ENCODE peak calls at places on chromosome 5, in ten cellular contexts. V is keratinocyte; U is uterus; C is brain microvascular endothelial cell; G is CD8-positive, alpha-beta memory T cell; E is GM23248; K is tibial artery; R is lower leg skin; Y is PC-3; Q is WERI-Rb-1. S is an unnamed sample.

GRCh38 chr5:122110990-122111389 is 18.4 kb upstream of the ZNF474 start:
- DNase-seq in V (no peak), U (no peak), C (no peak), G (no peak), E (no peak), K (no peak), R (no peak), Y (no peak), Q (no peak), S (no peak)

GRCh38 chr5:1743769-1744085 is 55.9 kb downstream of the MRPL36 start:
- DNase-seq in V (no peak), U (no peak), C (no peak), G (no peak), E (no peak), K (peak), R (peak), Y (no peak), Q (peak), S (no peak)

GRCh38 chr5:66171349-66172344 is 27.5 kb downstream of the SREK1 start:
- DNase-seq in V (peak), U (no peak), C (peak), G (peak), E (peak), K (no peak), R (no peak), Y (peak), Q (peak), S (no peak)

GRCh38 chr5:173847102-173847501 is 41.0 kb upstream of the CPEB4 start:
- DNase-seq in V (no peak), U (no peak), C (no peak), G (no peak), E (no peak), K (no peak), R (no peak), Y (no peak), Q (no peak), S (no peak)

GRCh38 chr5:61991861-61992260 is 314.1 kb upstream of the KIF2A start:
- DNase-seq in V (no peak), U (no peak), C (no peak), G (no peak), E (peak), K (no peak), R (no peak), Y (no peak), Q (no peak), S (no peak)

GRCh38 chr5:107576155-107576554 is 94.6 kb downstream of the EFNA5 start:
- DNase-seq in V (no peak), U (no peak), C (no peak), G (no peak), E (no peak), K (no peak), R (no peak), Y (no peak), Q (no peak), S (no peak)

GRCh38 chr5:136129445-136129844 is 3.2 kb upstream of the SMAD5 start:
- DNase-seq in V (no peak), U (no peak), C (no peak), G (no peak), E (no peak), K (no peak), R (no peak), Y (no peak), Q (no peak), S (no peak)

GRCh38 chr5:67012241-67012640 is 184.4 kb downstream of the CD180 start:
- DNase-seq in V (peak), U (no peak), C (no peak), G (no peak), E (peak), K (no peak), R (no peak), Y (peak), Q (no peak), S (no peak)

GRCh38 chr5:595285-595684 is 16.9 kb upstream of the CEP72 start:
- DNase-seq in V (no peak), U (no peak), C (no peak), G (no peak), E (no peak), K (no peak), R (no peak), Y (no peak), Q (no peak), S (no peak)

GRCh38 chr5:170597876-170598275 is 94.1 kb downstream of the KCNIP1 start:
- DNase-seq in V (no peak), U (no peak), C (peak), G (no peak), E (peak), K (no peak), R (no peak), Y (no peak), Q (no peak), S (no peak)

GRCh38 chr5:154620406-154620805 is 134.8 kb upstream of the LARP1 start:
- DNase-seq in V (no peak), U (no peak), C (no peak), G (no peak), E (no peak), K (no peak), R (peak), Y (no peak), Q (no peak), S (no peak)

GRCh38 chr5:10248378-10249260 is 1.1 kb downstream of the ATPSCKMT start:
- DNase-seq in V (no peak), U (peak), C (no peak), G (no peak), E (no peak), K (no peak), R (no peak), Y (peak), Q (no peak), S (no peak)

GRCh38 chr5:77844408-77845272 is 68.5 kb upstream of the TBCA start:
- DNase-seq in V (no peak), U (no peak), C (no peak), G (no peak), E (peak), K (no peak), R (no peak), Y (no peak), Q (no peak), S (no peak)
- H3K4me3 ChIP-seq in V (peak), U (peak), C (peak), G (peak), E (peak), K (peak), R (no peak), Y (no peak), Q (no peak), S (peak)

DNA sequence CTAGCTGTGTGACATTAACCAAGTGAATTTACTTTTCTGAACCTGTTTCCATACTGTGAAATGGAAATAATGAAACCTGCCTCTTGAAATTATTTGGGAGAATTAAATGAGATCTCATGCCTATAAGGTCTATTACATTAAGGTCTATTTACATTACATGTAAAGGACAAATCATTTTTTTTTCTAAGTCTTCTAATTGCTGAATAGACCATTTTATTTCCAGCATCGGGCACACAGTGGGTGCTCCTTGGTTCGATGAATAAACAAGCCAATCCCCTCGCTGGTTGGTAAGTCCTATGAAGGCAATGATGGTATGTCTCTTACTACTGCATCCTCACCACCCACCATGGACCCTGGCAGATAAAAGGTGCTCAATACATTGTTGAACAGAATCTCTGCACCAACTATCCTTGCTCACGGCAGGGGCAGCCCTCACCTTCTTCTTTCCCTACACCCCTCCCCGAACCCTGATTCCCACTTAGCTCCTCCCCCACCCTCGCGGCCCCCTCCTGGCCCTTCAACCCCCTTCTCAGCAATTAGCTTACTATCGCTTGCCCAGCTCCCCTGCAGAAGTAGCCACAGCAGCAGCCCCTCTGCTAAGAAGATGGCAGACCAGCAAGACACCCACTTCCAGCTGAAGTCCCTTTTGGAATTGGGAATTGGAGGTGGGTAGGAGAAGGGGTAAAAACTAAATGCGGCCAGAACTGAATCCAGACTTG is 3.0 kb downstream of the PCDH1 start:
- DNase-seq in V (no peak), U (no peak), C (no peak), G (no peak), E (no peak), K (no peak), R (peak), Y (no peak), Q (no peak), S (no peak)
- H3K4me3 ChIP-seq in V (no peak), U (no peak), C (no peak), G (no peak), E (no peak), K (peak), R (no peak), Y (peak), Q (peak), S (peak)

DNA sequence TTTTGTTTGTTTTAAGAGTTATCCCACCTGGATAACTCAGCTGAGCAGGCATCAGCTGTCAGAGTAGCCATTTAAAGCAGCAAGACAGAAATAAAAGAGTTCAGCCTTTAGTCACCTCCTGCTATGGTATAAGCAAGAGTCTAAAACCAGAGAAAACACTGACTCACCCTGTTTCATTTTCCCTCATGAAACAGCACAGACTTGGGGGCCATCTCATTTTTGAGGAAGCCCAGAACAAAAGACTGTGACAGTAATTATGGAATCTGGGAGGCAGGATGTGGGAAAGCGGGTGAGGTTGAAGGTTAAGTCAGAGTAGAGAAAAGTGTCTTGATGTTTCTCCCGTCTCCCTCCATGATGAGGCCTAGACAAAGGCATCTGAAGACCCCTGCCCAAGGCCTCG is 90.2 kb upstream of the FAM174A start:
- DNase-seq in V (no peak), U (no peak), C (no peak), G (no peak), E (peak), K (no peak), R (no peak), Y (peak), Q (no peak), S (no peak)
- H3K4me3 ChIP-seq in V (no peak), U (no peak), C (no peak), G (no peak), E (no peak), K (no peak), R (no peak), Y (no peak), Q (no peak), S (no peak)

GRCh38 chr5:172559004-172559932 is 81.8 kb upstream of the NEURL1B start:
- DNase-seq in V (no peak), U (peak), C (peak), G (no peak), E (peak), K (peak), R (no peak), Y (peak), Q (no peak), S (peak)
- H3K4me3 ChIP-seq in V (peak), U (peak), C (peak), G (no peak), E (peak), K (peak), R (no peak), Y (peak), Q (no peak), S (peak)

GRCh38 chr5:132896685-132897084 is 23.2 kb downstream of the LEAP2 start:
- DNase-seq in V (no peak), U (no peak), C (no peak), G (no peak), E (no peak), K (no peak), R (no peak), Y (no peak), Q (no peak), S (no peak)
- H3K4me3 ChIP-seq in V (no peak), U (no peak), C (no peak), G (no peak), E (no peak), K (no peak), R (no peak), Y (no peak), Q (no peak), S (no peak)

GRCh38 chr5:143361438-143361837 is 42.0 kb downstream of the NR3C1 start:
- DNase-seq in V (no peak), U (no peak), C (no peak), G (no peak), E (no peak), K (no peak), R (no peak), Y (no peak), Q (no peak), S (no peak)

GRCh38 chr5:143362828-143363227 is 40.7 kb downstream of the NR3C1 start:
- DNase-seq in V (no peak), U (no peak), C (no peak), G (no peak), E (no peak), K (no peak), R (no peak), Y (peak), Q (no peak), S (no peak)

GRCh38 chr5:143359869-143360268 is 43.6 kb downstream of the NR3C1 start:
- DNase-seq in V (no peak), U (no peak), C (no peak), G (no peak), E (no peak), K (no peak), R (no peak), Y (no peak), Q (no peak), S (no peak)

DNA sequence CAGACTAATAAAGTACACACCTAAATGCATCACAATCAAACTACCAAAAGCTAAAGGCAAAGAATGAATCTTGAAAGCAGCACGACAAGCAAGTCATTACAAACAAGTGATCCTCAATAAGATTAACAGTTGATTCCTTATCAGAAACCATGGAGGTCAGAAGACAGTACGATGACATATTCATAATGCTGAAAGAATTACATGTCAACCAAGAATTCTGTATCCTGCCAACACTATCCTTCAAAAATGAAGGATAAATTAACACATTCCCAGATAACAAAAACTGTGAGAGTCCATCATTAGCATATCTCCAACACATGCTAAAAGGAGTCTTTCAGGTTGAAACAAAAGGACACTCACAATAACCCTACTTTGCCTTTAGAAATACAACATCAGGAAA is 39.4 kb downstream of the NR3C1 start:
- DNase-seq in V (no peak), U (no peak), C (no peak), G (no peak), E (no peak), K (no peak), R (no peak), Y (no peak), Q (no peak), S (no peak)
- H3K4me3 ChIP-seq in V (no peak), U (no peak), C (no peak), G (no peak), E (no peak), K (no peak), R (no peak), Y (no peak), Q (no peak), S (no peak)

GRCh38 chr5:150789943-150790611 is 11.5 kb downstream of the SMIM3 start:
- DNase-seq in V (peak), U (peak), C (peak), G (no peak), E (peak), K (peak), R (no peak), Y (peak), Q (peak), S (peak)
- H3K4me3 ChIP-seq in V (peak), U (no peak), C (no peak), G (peak), E (peak), K (no peak), R (no peak), Y (peak), Q (no peak), S (peak)

DNA sequence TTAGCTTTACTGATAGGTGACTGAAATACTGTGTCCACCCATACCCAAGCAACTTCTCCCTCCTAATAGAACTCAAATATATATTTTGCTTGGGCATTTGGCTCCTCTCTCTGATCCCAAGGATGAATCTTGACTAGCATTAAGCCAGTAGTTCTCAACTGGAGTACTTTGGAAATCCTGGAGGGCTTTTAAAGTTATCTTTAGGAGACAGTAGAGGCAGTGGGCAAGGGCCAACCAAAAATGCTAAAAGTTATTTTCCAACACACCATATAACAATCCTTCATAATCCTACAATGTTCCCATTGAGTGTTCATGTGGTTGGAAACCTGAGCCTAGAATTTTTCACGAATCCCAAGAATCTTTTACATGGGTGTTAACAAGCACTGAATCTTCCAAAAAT is 11.1 kb upstream of the ETF1 start:
- DNase-seq in V (no peak), U (no peak), C (no peak), G (no peak), E (no peak), K (no peak), R (no peak), Y (no peak), Q (no peak), S (no peak)
- H3K4me3 ChIP-seq in V (no peak), U (no peak), C (no peak), G (no peak), E (no peak), K (no peak), R (no peak), Y (no peak), Q (no peak), S (no peak)

S was measured in thoracic aorta.